ENCODE peak calls at places on chromosomes 13 and 19, in five cellular contexts. One of them, this sample, is unnamed.
A peak's percentile ranks its signal among the peaks of the same experiment; 100 is the strongest.

GRCh38 chr13:88544836-88545235 is 873.7 kb downstream of the SLITRK5 start:
- DNase-seq in ovary: no peak
- DNase-seq in adrenal gland: no peak
- DNase-seq in lower leg skin: no peak
- DNase-seq in body of pancreas: no peak
- DNase-seq in this sample: no peak

GRCh38 chr13:99721606-99722384 is 220.5 kb downstream of the TM9SF2 start:
- DNase-seq in lower leg skin: peak; percentile 14
- DNase-seq in ovary: no peak
- DNase-seq in body of pancreas: no peak
- DNase-seq in adrenal gland: no peak
- DNase-seq in this sample: no peak

GRCh38 chr19:34733826-34734600 is at the start of gene ZNF181:
- DNase-seq in ovary: peak; percentile 85
- DNase-seq in lower leg skin: peak; percentile 97
- DNase-seq in body of pancreas: peak; percentile 92
- DNase-seq in adrenal gland: peak; percentile 95
- DNase-seq in this sample: peak; percentile 95

GRCh38 chr13:107450931-107451330 is 764.4 kb downstream of the LIG4 start:
- DNase-seq in body of pancreas: no peak
- DNase-seq in adrenal gland: no peak
- DNase-seq in lower leg skin: no peak
- DNase-seq in ovary: no peak
- DNase-seq in this sample: no peak

GRCh38 chr13:98575009-98575866 is 1.7 kb downstream of the STK24 start:
- DNase-seq in ovary: no peak
- DNase-seq in lower leg skin: no peak
- DNase-seq in adrenal gland: no peak
- DNase-seq in body of pancreas: no peak
- DNase-seq in this sample: no peak

GRCh38 chr19:20999731-21000352 is 20.6 kb upstream of the ZNF430 start:
- DNase-seq in ovary: peak; percentile 80
- DNase-seq in body of pancreas: peak; percentile 92
- DNase-seq in lower leg skin: peak; percentile 93
- DNase-seq in adrenal gland: peak; percentile 98
- DNase-seq in this sample: peak; percentile 92

GRCh38 chr19:3699741-3700241 is 477 bp downstream of the PIP5K1C start:
- DNase-seq in ovary: no peak
- DNase-seq in lower leg skin: peak; percentile 83
- DNase-seq in adrenal gland: no peak
- DNase-seq in body of pancreas: no peak
- DNase-seq in this sample: no peak

GRCh38 chr13:74825170-74825948 is 656.6 kb downstream of the TBC1D4 start:
- DNase-seq in adrenal gland: no peak
- DNase-seq in ovary: no peak
- DNase-seq in lower leg skin: no peak
- DNase-seq in body of pancreas: no peak
- DNase-seq in this sample: no peak

GRCh38 chr13:50133277-50133953 is 118.2 kb downstream of the KCNRG start:
- DNase-seq in lower leg skin: peak; percentile 85
- DNase-seq in body of pancreas: no peak
- DNase-seq in adrenal gland: no peak
- DNase-seq in ovary: no peak
- DNase-seq in this sample: no peak

GRCh38 chr19:38730731-38731589 is 13.3 kb downstream of the CAPN12 start:
- DNase-seq in adrenal gland: peak; percentile 55
- DNase-seq in body of pancreas: peak; percentile 7
- DNase-seq in lower leg skin: peak; percentile 85
- DNase-seq in ovary: peak; percentile 24
- DNase-seq in this sample: no peak

GRCh38 chr13:39822437-39822836 is 167.0 kb downstream of the COG6 start:
- DNase-seq in ovary: no peak
- DNase-seq in body of pancreas: no peak
- DNase-seq in lower leg skin: no peak
- DNase-seq in adrenal gland: no peak
- DNase-seq in this sample: no peak

GRCh38 chr13:48564046-48564445 is 31.2 kb upstream of the RCBTB2 start:
- DNase-seq in lower leg skin: no peak
- DNase-seq in body of pancreas: no peak
- DNase-seq in ovary: no peak
- DNase-seq in adrenal gland: no peak
- DNase-seq in this sample: no peak

GRCh38 chr19:49579947-49580263 is 451 bp downstream of the NOSIP start:
- DNase-seq in body of pancreas: no peak
- DNase-seq in lower leg skin: no peak
- DNase-seq in ovary: no peak
- DNase-seq in adrenal gland: no peak
- DNase-seq in this sample: no peak

GRCh38 chr19:5005096-5005495 is 36.2 kb downstream of the KDM4B start:
- DNase-seq in body of pancreas: no peak
- DNase-seq in lower leg skin: no peak
- DNase-seq in adrenal gland: no peak
- DNase-seq in ovary: no peak
- DNase-seq in this sample: no peak

GRCh38 chr19:20858218-20858617 is 64.8 kb upstream of the ZNF85 start:
- DNase-seq in body of pancreas: no peak
- DNase-seq in ovary: no peak
- DNase-seq in adrenal gland: no peak
- DNase-seq in lower leg skin: no peak
- DNase-seq in this sample: no peak

GRCh38 chr13:47865883-47866282 is 135.2 kb downstream of the SUCLA2 start:
- DNase-seq in body of pancreas: no peak
- DNase-seq in adrenal gland: no peak
- DNase-seq in lower leg skin: no peak
- DNase-seq in ovary: no peak
- DNase-seq in this sample: no peak

DNA sequence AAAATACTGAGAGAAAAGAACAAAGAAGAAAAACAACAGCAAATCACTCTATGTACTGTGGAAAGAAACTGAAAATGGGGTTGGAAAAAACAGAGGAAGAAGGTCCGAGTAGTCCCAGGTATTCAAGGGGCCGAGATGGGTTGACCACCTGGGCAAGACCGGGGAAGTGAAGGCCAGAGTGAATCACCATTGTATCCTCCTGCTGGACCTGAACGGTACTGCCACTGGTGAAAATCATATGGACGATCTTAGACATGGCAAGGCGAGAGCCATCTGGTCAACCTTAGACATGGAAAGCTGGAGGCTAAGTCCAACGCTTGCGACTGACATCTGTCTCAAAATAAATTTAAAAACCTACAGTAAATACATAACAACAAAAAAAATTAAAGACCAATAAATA is 44.4 kb upstream of the ZNF91 start:
- DNase-seq in ovary: no peak
- DNase-seq in body of pancreas: no peak
- DNase-seq in adrenal gland: no peak
- DNase-seq in lower leg skin: no peak
- DNase-seq in this sample: no peak
- TF ChIP-seq CTCF in ovary: no peak
- TF ChIP-seq CTCF in body of pancreas: no peak
- TF ChIP-seq CTCF in adrenal gland: no peak
- TF ChIP-seq CTCF in lower leg skin: no peak
- TF ChIP-seq CTCF in this sample: no peak

GRCh38 chr19:33521480-33522370 is at the start of gene PEPD:
- DNase-seq in ovary: peak; percentile 89
- DNase-seq in adrenal gland: peak; percentile 96
- DNase-seq in body of pancreas: peak; percentile 91
- DNase-seq in lower leg skin: peak; percentile 97
- DNase-seq in this sample: peak; percentile 95
- TF ChIP-seq POLR2A in ovary: no peak
- TF ChIP-seq POLR2A in adrenal gland: peak; percentile 63
- TF ChIP-seq POLR2A in body of pancreas: peak; percentile 63
- TF ChIP-seq POLR2A in lower leg skin: no peak
- TF ChIP-seq POLR2A in this sample: no peak

GRCh38 chr13:59746291-59746962 is 417.3 kb downstream of the DIAPH3 start:
- DNase-seq in body of pancreas: no peak
- DNase-seq in lower leg skin: no peak
- DNase-seq in adrenal gland: no peak
- DNase-seq in ovary: no peak
- DNase-seq in this sample: no peak

GRCh38 chr13:59754411-59754810 is 409.3 kb downstream of the DIAPH3 start:
- DNase-seq in lower leg skin: no peak
- DNase-seq in adrenal gland: no peak
- DNase-seq in ovary: no peak
- DNase-seq in body of pancreas: no peak
- DNase-seq in this sample: no peak

GRCh38 chr13:59747529-59747928 is 416.2 kb downstream of the DIAPH3 start:
- DNase-seq in ovary: no peak
- DNase-seq in adrenal gland: no peak
- DNase-seq in body of pancreas: no peak
- DNase-seq in lower leg skin: no peak
- DNase-seq in this sample: no peak

GRCh38 chr13:59755647-59756290 is 408.0 kb downstream of the DIAPH3 start:
- DNase-seq in body of pancreas: no peak
- DNase-seq in ovary: no peak
- DNase-seq in lower leg skin: no peak
- DNase-seq in adrenal gland: no peak
- DNase-seq in this sample: no peak

DNA sequence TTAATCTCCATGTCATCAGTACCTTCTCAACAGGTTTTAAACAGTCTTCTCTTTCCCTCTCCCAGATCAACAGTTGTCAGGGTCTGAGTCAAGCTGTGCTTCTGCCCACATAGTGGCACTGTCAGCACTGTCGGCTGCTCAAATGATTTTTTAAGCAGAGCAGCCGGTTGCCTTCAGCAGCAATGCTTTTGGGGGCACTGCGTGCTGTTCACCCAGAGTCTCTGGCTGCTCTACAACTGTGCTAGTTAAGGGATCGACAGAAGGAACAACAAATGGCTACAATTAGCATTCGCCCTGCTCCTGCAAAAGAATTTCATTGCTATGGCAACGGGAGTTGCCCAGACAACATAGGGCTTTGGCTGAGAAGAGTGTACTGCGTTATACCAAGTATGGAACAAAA is 412.9 kb downstream of the DIAPH3 start:
- DNase-seq in ovary: no peak
- DNase-seq in body of pancreas: peak; percentile 23
- DNase-seq in adrenal gland: no peak
- DNase-seq in lower leg skin: no peak
- DNase-seq in this sample: peak; percentile 52
- TF ChIP-seq CTCF in ovary: no peak
- TF ChIP-seq CTCF in body of pancreas: no peak
- TF ChIP-seq CTCF in adrenal gland: no peak
- TF ChIP-seq CTCF in lower leg skin: no peak
- TF ChIP-seq CTCF in this sample: no peak

DNA sequence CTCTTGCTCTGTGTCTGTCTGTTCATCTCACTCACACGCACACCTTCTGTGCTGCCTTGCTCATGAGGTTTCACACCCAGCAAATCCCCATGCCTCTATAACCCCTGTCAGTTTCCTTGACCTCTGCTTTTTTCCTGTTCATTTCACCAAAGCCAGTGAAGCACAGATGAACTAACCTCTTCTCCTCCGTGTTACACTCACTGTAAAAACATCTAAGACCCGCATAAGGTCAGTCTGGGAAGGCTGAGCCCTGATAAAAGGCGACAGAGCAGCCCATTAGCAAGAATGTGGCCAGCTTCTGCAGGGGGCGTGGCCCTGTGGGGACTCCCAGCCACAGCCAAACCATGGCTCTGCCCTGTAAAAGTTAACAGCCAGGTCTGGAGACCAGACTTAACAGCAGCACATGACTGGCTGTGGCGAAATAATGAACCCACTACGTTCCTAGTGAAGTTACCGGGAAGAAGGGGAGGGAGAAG is 42.8 kb upstream of the NPAS1 start:
- DNase-seq in lower leg skin: peak; percentile 92
- DNase-seq in ovary: no peak
- DNase-seq in body of pancreas: no peak
- DNase-seq in adrenal gland: peak; percentile 76
- DNase-seq in this sample: peak; percentile 39
- TF ChIP-seq POLR2A in lower leg skin: no peak
- TF ChIP-seq POLR2A in ovary: no peak
- TF ChIP-seq POLR2A in body of pancreas: no peak
- TF ChIP-seq POLR2A in adrenal gland: no peak
- TF ChIP-seq POLR2A in this sample: no peak

GRCh38 chr13:102311433-102311796 is 90.4 kb downstream of the FGF14 start:
- DNase-seq in ovary: no peak
- DNase-seq in adrenal gland: no peak
- DNase-seq in lower leg skin: no peak
- DNase-seq in body of pancreas: no peak
- DNase-seq in this sample: no peak
- TF ChIP-seq CTCF in ovary: no peak
- TF ChIP-seq CTCF in adrenal gland: no peak
- TF ChIP-seq CTCF in lower leg skin: no peak
- TF ChIP-seq CTCF in body of pancreas: no peak
- TF ChIP-seq CTCF in this sample: no peak

DNA sequence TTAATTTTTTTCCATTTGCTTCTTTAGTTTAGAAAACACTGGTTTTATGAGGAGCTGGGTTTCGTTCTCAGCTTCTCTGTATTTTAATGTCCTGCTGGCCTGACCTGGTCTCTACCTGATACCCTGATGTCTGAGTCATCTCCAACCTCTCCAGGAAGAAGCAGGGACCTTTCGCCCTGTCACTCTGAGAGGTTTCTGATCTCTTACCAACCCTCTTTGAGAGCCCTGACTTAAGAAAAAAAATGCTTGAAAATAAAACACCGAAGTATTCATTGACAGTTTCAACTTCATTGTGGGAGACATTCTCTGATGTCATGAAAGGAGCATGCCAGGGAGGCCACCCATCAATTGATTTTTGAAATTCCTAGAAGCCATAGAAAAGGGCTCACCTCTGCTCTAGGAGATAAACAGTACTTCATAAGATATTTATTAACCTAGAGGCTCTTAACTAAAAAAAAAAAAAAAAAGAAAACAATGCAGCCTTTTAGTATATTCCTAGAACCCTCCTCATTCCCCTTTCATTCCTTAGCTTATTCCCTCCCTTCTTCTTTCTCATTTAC is 234.8 kb downstream of the ENOX1 start:
- DNase-seq in adrenal gland: no peak
- DNase-seq in body of pancreas: no peak
- DNase-seq in lower leg skin: no peak
- DNase-seq in ovary: no peak
- DNase-seq in this sample: no peak
- TF ChIP-seq POLR2A in adrenal gland: no peak
- TF ChIP-seq POLR2A in body of pancreas: no peak
- TF ChIP-seq POLR2A in lower leg skin: no peak
- TF ChIP-seq POLR2A in ovary: no peak
- TF ChIP-seq POLR2A in this sample: no peak

This sample was measured in testis.